ENCODE peak calls at places on chromosomes 4 and X, in ten cellular contexts. One of them, this sample, is unnamed.

GRCh38 chr4:23855912-23856605 is 33.8 kb downstream of the PPARGC1A start:
- DNase-seq in aorta: no peak
- DNase-seq in GM12865: no peak
- DNase-seq in foreskin melanocyte: peak; percentile 92
- DNase-seq in NCI-H1092 treated with DMSO at 0.1 percent for 48 hours: no peak
- DNase-seq in lower lobe of right lung: no peak
- DNase-seq in tibial artery: no peak
- DNase-seq in NCI-H345: no peak
- DNase-seq in SW 1271: no peak
- DNase-seq in K562: no peak
- DNase-seq in this sample: peak; percentile 46

GRCh38 chrX:989959-990510 is 222.4 kb downstream of the CRLF2 start:
- DNase-seq in aorta: peak; percentile 92
- DNase-seq in GM12865: peak; percentile 98
- DNase-seq in foreskin melanocyte: peak; percentile 11
- DNase-seq in NCI-H1092 treated with DMSO at 0.1 percent for 48 hours: peak; percentile 97
- DNase-seq in lower lobe of right lung: no peak
- DNase-seq in tibial artery: no peak
- DNase-seq in NCI-H345: no peak
- DNase-seq in SW 1271: no peak
- DNase-seq in K562: peak; percentile 49
- DNase-seq in this sample: peak; percentile 25

GRCh38 chrX:70554081-70554480 is 109.4 kb downstream of the DLG3 start:
- DNase-seq in aorta: no peak
- DNase-seq in GM12865: peak; percentile 1
- DNase-seq in foreskin melanocyte: peak; percentile 2
- DNase-seq in NCI-H1092 treated with DMSO at 0.1 percent for 48 hours: no peak
- DNase-seq in lower lobe of right lung: no peak
- DNase-seq in tibial artery: no peak
- DNase-seq in NCI-H345: peak; percentile 9
- DNase-seq in SW 1271: no peak
- DNase-seq in K562: no peak
- DNase-seq in this sample: peak; percentile 9

GRCh38 chr4:1745697-1746096 is 24.4 kb downstream of the TACC3 start:
- DNase-seq in aorta: no peak
- DNase-seq in GM12865: no peak
- DNase-seq in foreskin melanocyte: no peak
- DNase-seq in NCI-H1092 treated with DMSO at 0.1 percent for 48 hours: no peak
- DNase-seq in lower lobe of right lung: no peak
- DNase-seq in tibial artery: no peak
- DNase-seq in NCI-H345: no peak
- DNase-seq in SW 1271: no peak
- DNase-seq in K562: no peak
- DNase-seq in this sample: no peak

GRCh38 chr4:83364312-83364711 is 29.7 kb upstream of the HPSE start:
- DNase-seq in aorta: no peak
- DNase-seq in GM12865: no peak
- DNase-seq in foreskin melanocyte: no peak
- DNase-seq in NCI-H1092 treated with DMSO at 0.1 percent for 48 hours: no peak
- DNase-seq in lower lobe of right lung: no peak
- DNase-seq in tibial artery: no peak
- DNase-seq in NCI-H345: no peak
- DNase-seq in SW 1271: no peak
- DNase-seq in K562: no peak
- DNase-seq in this sample: no peak

GRCh38 chr4:13653356-13653755 is 25.8 kb upstream of the BOD1L1 start:
- DNase-seq in aorta: no peak
- DNase-seq in GM12865: no peak
- DNase-seq in foreskin melanocyte: no peak
- DNase-seq in NCI-H1092 treated with DMSO at 0.1 percent for 48 hours: no peak
- DNase-seq in lower lobe of right lung: no peak
- DNase-seq in tibial artery: no peak
- DNase-seq in NCI-H345: no peak
- DNase-seq in SW 1271: no peak
- DNase-seq in K562: no peak
- DNase-seq in this sample: no peak

GRCh38 chr4:95552942-95553550 is 4.3 kb upstream of the UNC5C start:
- DNase-seq in aorta: no peak
- DNase-seq in GM12865: no peak
- DNase-seq in foreskin melanocyte: no peak
- DNase-seq in NCI-H1092 treated with DMSO at 0.1 percent for 48 hours: no peak
- DNase-seq in lower lobe of right lung: no peak
- DNase-seq in tibial artery: no peak
- DNase-seq in NCI-H345: no peak
- DNase-seq in SW 1271: no peak
- DNase-seq in K562: no peak
- DNase-seq in this sample: no peak

GRCh38 chr4:183173580-183174526 is 74.8 kb downstream of the WWC2 start:
- DNase-seq in aorta: no peak
- DNase-seq in GM12865: no peak
- DNase-seq in foreskin melanocyte: no peak
- DNase-seq in NCI-H1092 treated with DMSO at 0.1 percent for 48 hours: no peak
- DNase-seq in lower lobe of right lung: no peak
- DNase-seq in tibial artery: no peak
- DNase-seq in NCI-H345: no peak
- DNase-seq in SW 1271: no peak
- DNase-seq in K562: no peak
- DNase-seq in this sample: peak; percentile 51

GRCh38 chr4:109921384-109921808 is 8.7 kb downstream of the EGF start:
- DNase-seq in aorta: no peak
- DNase-seq in GM12865: no peak
- DNase-seq in foreskin melanocyte: no peak
- DNase-seq in NCI-H1092 treated with DMSO at 0.1 percent for 48 hours: no peak
- DNase-seq in lower lobe of right lung: no peak
- DNase-seq in tibial artery: no peak
- DNase-seq in NCI-H345: no peak
- DNase-seq in SW 1271: no peak
- DNase-seq in K562: no peak
- DNase-seq in this sample: peak; percentile 75

GRCh38 chr4:120709986-120710385 is 212.5 kb downstream of the PRDM5 start:
- DNase-seq in aorta: no peak
- DNase-seq in GM12865: no peak
- DNase-seq in foreskin melanocyte: no peak
- DNase-seq in NCI-H1092 treated with DMSO at 0.1 percent for 48 hours: no peak
- DNase-seq in lower lobe of right lung: no peak
- DNase-seq in tibial artery: no peak
- DNase-seq in NCI-H345: no peak
- DNase-seq in SW 1271: no peak
- DNase-seq in K562: no peak
- DNase-seq in this sample: peak; percentile 32

GRCh38 chr4:80526697-80527096 is 191.2 kb downstream of the CFAP299 start:
- DNase-seq in aorta: no peak
- DNase-seq in GM12865: no peak
- DNase-seq in foreskin melanocyte: no peak
- DNase-seq in NCI-H1092 treated with DMSO at 0.1 percent for 48 hours: no peak
- DNase-seq in lower lobe of right lung: no peak
- DNase-seq in tibial artery: no peak
- DNase-seq in NCI-H345: no peak
- DNase-seq in SW 1271: no peak
- DNase-seq in K562: no peak
- DNase-seq in this sample: no peak

GRCh38 chr4:150600821-150601445 is 19.0 kb downstream of the MAB21L2 start:
- DNase-seq in aorta: no peak
- DNase-seq in GM12865: no peak
- DNase-seq in foreskin melanocyte: peak; percentile 62
- DNase-seq in NCI-H1092 treated with DMSO at 0.1 percent for 48 hours: no peak
- DNase-seq in lower lobe of right lung: no peak
- DNase-seq in tibial artery: no peak
- DNase-seq in NCI-H345: no peak
- DNase-seq in SW 1271: no peak
- DNase-seq in K562: no peak
- DNase-seq in this sample: no peak

GRCh38 chrX:107678957-107679740 is 50.8 kb downstream of the PRPS1 start:
- DNase-seq in aorta: peak; percentile 83
- DNase-seq in GM12865: peak; percentile 42
- DNase-seq in foreskin melanocyte: no peak
- DNase-seq in NCI-H1092 treated with DMSO at 0.1 percent for 48 hours: no peak
- DNase-seq in lower lobe of right lung: peak; percentile 82
- DNase-seq in tibial artery: peak; percentile 92
- DNase-seq in NCI-H345: no peak
- DNase-seq in SW 1271: no peak
- DNase-seq in K562: peak; percentile 31
- DNase-seq in this sample: peak; percentile 48

GRCh38 chr4:151012836-151013235 is 2.2 kb downstream of the LRBA start:
- DNase-seq in aorta: no peak
- DNase-seq in GM12865: peak; percentile 14
- DNase-seq in foreskin melanocyte: no peak
- DNase-seq in NCI-H1092 treated with DMSO at 0.1 percent for 48 hours: no peak
- DNase-seq in lower lobe of right lung: no peak
- DNase-seq in tibial artery: no peak
- DNase-seq in NCI-H345: no peak
- DNase-seq in SW 1271: no peak
- DNase-seq in K562: no peak
- DNase-seq in this sample: no peak

GRCh38 chrX:135931644-135932487 is 38.4 kb downstream of the SAGE1 start:
- DNase-seq in aorta: peak; percentile 60
- DNase-seq in GM12865: peak; percentile 43
- DNase-seq in foreskin melanocyte: no peak
- DNase-seq in NCI-H1092 treated with DMSO at 0.1 percent for 48 hours: peak; percentile 43
- DNase-seq in lower lobe of right lung: peak; percentile 44
- DNase-seq in tibial artery: peak; percentile 22
- DNase-seq in NCI-H345: peak; percentile 23
- DNase-seq in SW 1271: no peak
- DNase-seq in K562: peak; percentile 39
- DNase-seq in this sample: peak; percentile 38

GRCh38 chr4:110631582-110632505 is 9.0 kb upstream of the PITX2 start:
- DNase-seq in aorta: peak; percentile 69
- DNase-seq in GM12865: peak; percentile 75
- DNase-seq in foreskin melanocyte: peak; percentile 67
- DNase-seq in NCI-H1092 treated with DMSO at 0.1 percent for 48 hours: no peak
- DNase-seq in lower lobe of right lung: peak; percentile 76
- DNase-seq in tibial artery: peak; percentile 43
- DNase-seq in NCI-H345: peak; percentile 83
- DNase-seq in SW 1271: peak; percentile 31
- DNase-seq in K562: peak; percentile 71
- DNase-seq in this sample: peak; percentile 31

GRCh38 chr4:176357359-176358082 is 37.8 kb downstream of the SPCS3 start:
- DNase-seq in aorta: no peak
- DNase-seq in GM12865: peak; percentile 87
- DNase-seq in foreskin melanocyte: no peak
- DNase-seq in NCI-H1092 treated with DMSO at 0.1 percent for 48 hours: no peak
- DNase-seq in lower lobe of right lung: no peak
- DNase-seq in tibial artery: no peak
- DNase-seq in NCI-H345: no peak
- DNase-seq in SW 1271: no peak
- DNase-seq in K562: no peak
- DNase-seq in this sample: no peak

GRCh38 chrX:139086243-139086642 is 374.7 kb upstream of the FGF13 start:
- DNase-seq in aorta: no peak
- DNase-seq in GM12865: no peak
- DNase-seq in foreskin melanocyte: no peak
- DNase-seq in NCI-H1092 treated with DMSO at 0.1 percent for 48 hours: no peak
- DNase-seq in lower lobe of right lung: no peak
- DNase-seq in tibial artery: no peak
- DNase-seq in NCI-H345: no peak
- DNase-seq in SW 1271: no peak
- DNase-seq in K562: no peak
- DNase-seq in this sample: peak; percentile 5

GRCh38 chr4:57104706-57105560 is 5.3 kb downstream of the IGFBP7 start:
- DNase-seq in aorta: no peak
- DNase-seq in GM12865: no peak
- DNase-seq in foreskin melanocyte: peak; percentile 85
- DNase-seq in NCI-H1092 treated with DMSO at 0.1 percent for 48 hours: no peak
- DNase-seq in lower lobe of right lung: no peak
- DNase-seq in tibial artery: no peak
- DNase-seq in NCI-H345: no peak
- DNase-seq in SW 1271: no peak
- DNase-seq in K562: no peak
- DNase-seq in this sample: no peak

GRCh38 chr4:95289028-95289634 is 259.6 kb downstream of the UNC5C start:
- DNase-seq in aorta: no peak
- DNase-seq in GM12865: peak; percentile 3
- DNase-seq in foreskin melanocyte: peak; percentile 11
- DNase-seq in NCI-H1092 treated with DMSO at 0.1 percent for 48 hours: no peak
- DNase-seq in lower lobe of right lung: no peak
- DNase-seq in tibial artery: no peak
- DNase-seq in NCI-H345: no peak
- DNase-seq in SW 1271: no peak
- DNase-seq in K562: peak; percentile 58
- DNase-seq in this sample: no peak

GRCh38 chr4:177010421-177010820 is 217.7 kb upstream of the VEGFC start:
- DNase-seq in aorta: no peak
- DNase-seq in GM12865: no peak
- DNase-seq in foreskin melanocyte: no peak
- DNase-seq in NCI-H1092 treated with DMSO at 0.1 percent for 48 hours: no peak
- DNase-seq in lower lobe of right lung: no peak
- DNase-seq in tibial artery: no peak
- DNase-seq in NCI-H345: no peak
- DNase-seq in SW 1271: no peak
- DNase-seq in K562: no peak
- DNase-seq in this sample: no peak

GRCh38 chr4:153781280-153781679 is 7.6 kb downstream of the SFRP2 start:
- DNase-seq in aorta: no peak
- DNase-seq in GM12865: no peak
- DNase-seq in foreskin melanocyte: no peak
- DNase-seq in NCI-H1092 treated with DMSO at 0.1 percent for 48 hours: no peak
- DNase-seq in lower lobe of right lung: no peak
- DNase-seq in tibial artery: no peak
- DNase-seq in NCI-H345: no peak
- DNase-seq in SW 1271: no peak
- DNase-seq in K562: no peak
- DNase-seq in this sample: no peak

GRCh38 chr4:153119626-153120025 is 84.6 kb upstream of the TRIM2 start:
- DNase-seq in aorta: no peak
- DNase-seq in GM12865: no peak
- DNase-seq in foreskin melanocyte: no peak
- DNase-seq in NCI-H1092 treated with DMSO at 0.1 percent for 48 hours: no peak
- DNase-seq in lower lobe of right lung: no peak
- DNase-seq in tibial artery: no peak
- DNase-seq in NCI-H345: no peak
- DNase-seq in SW 1271: no peak
- DNase-seq in K562: no peak
- DNase-seq in this sample: no peak